ENCODE peak calls at places on chromosome 21, in seven cellular contexts. One of them, this sample, is unnamed.

GRCh38 chr21:20023199-20023598 is 975.0 kb upstream of the NCAM2 start:
- DNase-seq in lung: no peak
- DNase-seq in cardiac muscle cell: no peak
- DNase-seq in tibial artery: no peak
- DNase-seq in left lung: no peak
- DNase-seq in AG10803: no peak
- DNase-seq in OCI-LY7: no peak
- DNase-seq in this sample: no peak

GRCh38 chr21:40689816-40690215 is 157.1 kb downstream of the DSCAM start:
- DNase-seq in lung: no peak
- DNase-seq in cardiac muscle cell: no peak
- DNase-seq in tibial artery: no peak
- DNase-seq in left lung: no peak
- DNase-seq in AG10803: no peak
- DNase-seq in OCI-LY7: no peak
- DNase-seq in this sample: no peak

GRCh38 chr21:26405071-26405470 is 168.0 kb downstream of the CYYR1 start:
- DNase-seq in lung: no peak
- DNase-seq in cardiac muscle cell: peak
- DNase-seq in tibial artery: no peak
- DNase-seq in left lung: no peak
- DNase-seq in AG10803: peak
- DNase-seq in OCI-LY7: no peak
- DNase-seq in this sample: no peak

GRCh38 chr21:38596264-38597042 is 98.2 kb upstream of the ERG start:
- DNase-seq in lung: no peak
- DNase-seq in cardiac muscle cell: no peak
- DNase-seq in tibial artery: no peak
- DNase-seq in left lung: no peak
- DNase-seq in AG10803: no peak
- DNase-seq in OCI-LY7: no peak
- DNase-seq in this sample: no peak

GRCh38 chr21:16308269-16308668 is 578.5 kb downstream of the USP25 start:
- DNase-seq in lung: no peak
- DNase-seq in cardiac muscle cell: no peak
- DNase-seq in tibial artery: no peak
- DNase-seq in left lung: no peak
- DNase-seq in AG10803: peak
- DNase-seq in OCI-LY7: no peak
- DNase-seq in this sample: no peak

GRCh38 chr21:28229811-28230210 is 762.9 kb downstream of the LTN1 start:
- DNase-seq in lung: no peak
- DNase-seq in cardiac muscle cell: no peak
- DNase-seq in tibial artery: no peak
- DNase-seq in left lung: no peak
- DNase-seq in AG10803: peak
- DNase-seq in OCI-LY7: no peak
- DNase-seq in this sample: no peak

GRCh38 chr21:23016617-23017016 is 2018.4 kb downstream of the NCAM2 start:
- DNase-seq in lung: no peak
- DNase-seq in cardiac muscle cell: peak
- DNase-seq in tibial artery: no peak
- DNase-seq in left lung: no peak
- DNase-seq in AG10803: no peak
- DNase-seq in OCI-LY7: no peak
- DNase-seq in this sample: no peak

GRCh38 chr21:25507522-25507921 is 99.8 kb downstream of the MRPL39 start:
- DNase-seq in lung: no peak
- DNase-seq in cardiac muscle cell: no peak
- DNase-seq in tibial artery: no peak
- DNase-seq in left lung: no peak
- DNase-seq in AG10803: no peak
- DNase-seq in OCI-LY7: no peak
- DNase-seq in this sample: no peak

GRCh38 chr21:43916076-43916475 is 51.1 kb downstream of the AGPAT3 start:
- DNase-seq in lung: no peak
- DNase-seq in cardiac muscle cell: no peak
- DNase-seq in tibial artery: no peak
- DNase-seq in left lung: no peak
- DNase-seq in AG10803: no peak
- DNase-seq in OCI-LY7: no peak
- DNase-seq in this sample: no peak

GRCh38 chr21:43352568-43353281 is 74.2 kb downstream of the SIK1 start:
- DNase-seq in lung: no peak
- DNase-seq in cardiac muscle cell: no peak
- DNase-seq in tibial artery: no peak
- DNase-seq in left lung: no peak
- DNase-seq in AG10803: peak
- DNase-seq in OCI-LY7: peak
- DNase-seq in this sample: no peak

GRCh38 chr21:38241029-38241740 is 15.6 kb upstream of the KCNJ15 start:
- DNase-seq in lung: no peak
- DNase-seq in cardiac muscle cell: no peak
- DNase-seq in tibial artery: peak
- DNase-seq in left lung: no peak
- DNase-seq in AG10803: peak
- DNase-seq in OCI-LY7: no peak
- DNase-seq in this sample: no peak

GRCh38 chr21:46617267-46618051 is 12.6 kb upstream of the S100B start:
- DNase-seq in lung: no peak
- DNase-seq in cardiac muscle cell: no peak
- DNase-seq in tibial artery: no peak
- DNase-seq in left lung: no peak
- DNase-seq in AG10803: peak
- DNase-seq in OCI-LY7: no peak
- DNase-seq in this sample: no peak

GRCh38 chr21:27301216-27301615 is 334.3 kb upstream of the ADAMTS5 start:
- DNase-seq in lung: no peak
- DNase-seq in cardiac muscle cell: no peak
- DNase-seq in tibial artery: no peak
- DNase-seq in left lung: no peak
- DNase-seq in AG10803: peak
- DNase-seq in OCI-LY7: no peak
- DNase-seq in this sample: no peak

GRCh38 chr21:14922980-14923379 is 141.8 kb downstream of the NRIP1 start:
- DNase-seq in lung: no peak
- DNase-seq in cardiac muscle cell: no peak
- DNase-seq in tibial artery: no peak
- DNase-seq in left lung: no peak
- DNase-seq in AG10803: no peak
- DNase-seq in OCI-LY7: no peak
- DNase-seq in this sample: no peak

GRCh38 chr21:29246614-29247013 is 52.1 kb upstream of the BACH1 start:
- DNase-seq in lung: no peak
- DNase-seq in cardiac muscle cell: no peak
- DNase-seq in tibial artery: no peak
- DNase-seq in left lung: no peak
- DNase-seq in AG10803: no peak
- DNase-seq in OCI-LY7: no peak
- DNase-seq in this sample: no peak

GRCh38 chr21:43362928-43363314 is 64.0 kb downstream of the SIK1 start:
- DNase-seq in lung: no peak
- DNase-seq in cardiac muscle cell: no peak
- DNase-seq in tibial artery: no peak
- DNase-seq in left lung: no peak
- DNase-seq in AG10803: no peak
- DNase-seq in OCI-LY7: peak
- DNase-seq in this sample: no peak

GRCh38 chr21:39327727-39328126 is 14.3 kb upstream of the BRWD1 start:
- DNase-seq in lung: no peak
- DNase-seq in cardiac muscle cell: no peak
- DNase-seq in tibial artery: no peak
- DNase-seq in left lung: no peak
- DNase-seq in AG10803: no peak
- DNase-seq in OCI-LY7: no peak
- DNase-seq in this sample: no peak

GRCh38 chr21:27807596-27807995 is 840.7 kb upstream of the ADAMTS5 start:
- DNase-seq in lung: no peak
- DNase-seq in cardiac muscle cell: no peak
- DNase-seq in tibial artery: no peak
- DNase-seq in left lung: no peak
- DNase-seq in AG10803: no peak
- DNase-seq in OCI-LY7: no peak
- DNase-seq in this sample: no peak

GRCh38 chr21:32143222-32143939 is 135.5 kb downstream of the MIS18A start:
- DNase-seq in lung: no peak
- DNase-seq in cardiac muscle cell: no peak
- DNase-seq in tibial artery: no peak
- DNase-seq in left lung: no peak
- DNase-seq in AG10803: peak
- DNase-seq in OCI-LY7: no peak
- DNase-seq in this sample: no peak
- TF ChIP-seq CTCF in lung: no peak
- TF ChIP-seq CTCF in cardiac muscle cell: no peak
- TF ChIP-seq CTCF in tibial artery: no peak
- TF ChIP-seq CTCF in left lung: no peak
- TF ChIP-seq CTCF in AG10803: peak
- TF ChIP-seq CTCF in OCI-LY7: no peak
- TF ChIP-seq CTCF in this sample: no peak

GRCh38 chr21:45517249-45518065 is 24.8 kb downstream of the SLC19A1 start:
- DNase-seq in lung: no peak
- DNase-seq in cardiac muscle cell: no peak
- DNase-seq in tibial artery: no peak
- DNase-seq in left lung: peak
- DNase-seq in AG10803: peak
- DNase-seq in OCI-LY7: no peak
- DNase-seq in this sample: no peak
- H3K4me3 ChIP-seq in lung: no peak
- H3K4me3 ChIP-seq in cardiac muscle cell: no peak
- H3K4me3 ChIP-seq in tibial artery: no peak
- H3K4me3 ChIP-seq in left lung: no peak
- H3K4me3 ChIP-seq in AG10803: no peak
- H3K4me3 ChIP-seq in OCI-LY7: no peak
- H3K4me3 ChIP-seq in this sample: no peak

GRCh38 chr21:33237446-33237845 is 7.7 kb downstream of the IFNAR2 start:
- DNase-seq in lung: no peak
- DNase-seq in cardiac muscle cell: no peak
- DNase-seq in tibial artery: no peak
- DNase-seq in left lung: no peak
- DNase-seq in AG10803: no peak
- DNase-seq in OCI-LY7: no peak
- DNase-seq in this sample: no peak

GRCh38 chr21:33236013-33236686 is 6.4 kb downstream of the IFNAR2 start:
- DNase-seq in lung: no peak
- DNase-seq in cardiac muscle cell: no peak
- DNase-seq in tibial artery: no peak
- DNase-seq in left lung: no peak
- DNase-seq in AG10803: no peak
- DNase-seq in OCI-LY7: no peak
- DNase-seq in this sample: no peak

GRCh38 chr21:33236799-33237198 is 7.1 kb downstream of the IFNAR2 start:
- DNase-seq in lung: no peak
- DNase-seq in cardiac muscle cell: no peak
- DNase-seq in tibial artery: no peak
- DNase-seq in left lung: no peak
- DNase-seq in AG10803: no peak
- DNase-seq in OCI-LY7: no peak
- DNase-seq in this sample: no peak

GRCh38 chr21:33232640-33233039 is 2.9 kb downstream of the IFNAR2 start:
- DNase-seq in lung: no peak
- DNase-seq in cardiac muscle cell: no peak
- DNase-seq in tibial artery: no peak
- DNase-seq in left lung: no peak
- DNase-seq in AG10803: no peak
- DNase-seq in OCI-LY7: no peak
- DNase-seq in this sample: no peak

GRCh38 chr21:33234618-33235520 is 5.1 kb downstream of the IFNAR2 start:
- DNase-seq in lung: no peak
- DNase-seq in cardiac muscle cell: no peak
- DNase-seq in tibial artery: no peak
- DNase-seq in left lung: no peak
- DNase-seq in AG10803: no peak
- DNase-seq in OCI-LY7: no peak
- DNase-seq in this sample: no peak
- TF ChIP-seq CTCF in lung: no peak
- TF ChIP-seq CTCF in cardiac muscle cell: no peak
- TF ChIP-seq CTCF in tibial artery: no peak
- TF ChIP-seq CTCF in left lung: no peak
- TF ChIP-seq CTCF in AG10803: no peak
- TF ChIP-seq CTCF in OCI-LY7: no peak
- TF ChIP-seq CTCF in this sample: no peak

DNA sequence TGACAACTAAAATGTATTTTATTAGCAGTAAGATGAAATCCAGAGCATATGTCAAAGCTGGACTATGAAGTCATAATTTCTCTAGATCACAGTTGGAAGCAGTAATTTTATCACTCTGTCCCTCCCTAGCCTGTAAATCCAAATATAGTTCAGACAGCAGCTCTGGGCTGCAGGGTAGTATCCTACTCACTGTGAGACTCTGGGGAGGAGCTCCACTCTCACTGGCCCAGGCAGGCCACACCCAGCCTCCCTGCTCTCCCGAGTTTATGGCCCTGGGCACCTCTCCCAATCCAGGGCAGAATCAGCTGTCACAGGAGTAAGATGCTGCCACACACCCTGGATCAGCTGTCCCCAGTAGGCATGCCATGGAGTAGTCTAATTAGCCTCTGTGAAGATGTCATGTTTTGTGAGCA is 131.1 kb downstream of the HLCS start:
- DNase-seq in lung: no peak
- DNase-seq in cardiac muscle cell: peak
- DNase-seq in tibial artery: no peak
- DNase-seq in left lung: no peak
- DNase-seq in AG10803: peak
- DNase-seq in OCI-LY7: no peak
- DNase-seq in this sample: no peak
- H3K4me3 ChIP-seq in lung: no peak
- H3K4me3 ChIP-seq in cardiac muscle cell: no peak
- H3K4me3 ChIP-seq in tibial artery: no peak
- H3K4me3 ChIP-seq in left lung: no peak
- H3K4me3 ChIP-seq in AG10803: no peak
- H3K4me3 ChIP-seq in OCI-LY7: no peak
- H3K4me3 ChIP-seq in this sample: no peak

DNA sequence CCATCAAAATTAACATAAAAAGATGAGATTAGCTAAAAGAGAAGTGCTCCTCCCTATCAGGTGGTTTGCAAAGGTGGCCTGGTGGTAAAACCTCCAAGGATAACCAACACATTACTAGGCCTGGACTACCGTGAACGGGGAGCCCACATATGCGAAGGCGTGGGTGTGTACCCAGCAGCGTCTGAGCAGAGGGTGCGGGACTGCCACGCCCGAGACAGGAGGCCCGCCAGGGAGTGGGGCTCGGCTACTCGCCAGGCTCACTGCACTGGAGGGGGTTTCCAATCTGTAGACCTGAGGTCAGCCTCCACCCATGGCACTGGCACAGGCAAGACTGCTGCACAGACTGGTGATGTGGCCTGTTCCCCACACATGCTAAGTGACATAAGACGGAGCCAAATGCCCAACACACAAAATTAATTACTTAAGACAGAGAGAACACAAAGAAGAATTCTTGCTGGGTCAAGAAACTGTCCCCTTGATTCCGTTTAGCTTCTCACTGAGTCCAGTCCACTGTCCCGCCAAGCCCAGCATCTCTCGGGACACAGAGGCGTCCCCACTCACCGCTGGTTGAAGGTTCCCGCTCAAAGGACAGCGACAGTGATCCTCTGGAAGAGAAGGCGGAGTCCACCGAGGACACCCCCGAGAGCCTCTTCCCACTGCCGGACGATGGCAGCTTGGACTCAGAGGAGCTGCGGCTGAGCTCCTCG is 23.4 kb downstream of the RIPK4 start:
- DNase-seq in lung: no peak
- DNase-seq in cardiac muscle cell: no peak
- DNase-seq in tibial artery: no peak
- DNase-seq in left lung: no peak
- DNase-seq in AG10803: no peak
- DNase-seq in OCI-LY7: no peak
- DNase-seq in this sample: no peak
- TF ChIP-seq CTCF in lung: no peak
- TF ChIP-seq CTCF in cardiac muscle cell: no peak
- TF ChIP-seq CTCF in tibial artery: no peak
- TF ChIP-seq CTCF in left lung: no peak
- TF ChIP-seq CTCF in AG10803: no peak
- TF ChIP-seq CTCF in OCI-LY7: no peak
- TF ChIP-seq CTCF in this sample: no peak

This sample was measured in pancreas.